ENCODE peak calls at places on chromosomes 16 and 17, in four cellular contexts. One of them, this sample, is unnamed.

GRCh38 chr16:87723224-87723619 is 42.6 kb downstream of the KLHDC4 start:
- DNase-seq in NCI-H1092 treated with DMSO at 0.1 percent for 48 hours: peak
- DNase-seq in stimulated activated CD4-positive, alpha-beta T cell treated with anti-CD3 and anti-CD28 coated beads, Interleukin-15, amount 100 ng/mL, for 1 hour: no peak
- DNase-seq in ACHN: peak
- DNase-seq in this sample: no peak

GRCh38 chr17:60398227-60398959 is 6.5 kb upstream of the USP32 start:
- DNase-seq in stimulated activated CD4-positive, alpha-beta T cell treated with anti-CD3 and anti-CD28 coated beads, Interleukin-15, amount 100 ng/mL, for 1 hour: no peak
- DNase-seq in ACHN: no peak
- DNase-seq in NCI-H1092 treated with DMSO at 0.1 percent for 48 hours: no peak
- DNase-seq in this sample: no peak

GRCh38 chr17:8729860-8730259 is 14.8 kb downstream of the CCDC42 start:
- DNase-seq in ACHN: no peak
- DNase-seq in stimulated activated CD4-positive, alpha-beta T cell treated with anti-CD3 and anti-CD28 coated beads, Interleukin-15, amount 100 ng/mL, for 1 hour: no peak
- DNase-seq in NCI-H1092 treated with DMSO at 0.1 percent for 48 hours: no peak
- DNase-seq in this sample: no peak

GRCh38 chr17:48244121-48244711 is 136.7 kb downstream of the SNX11 start:
- DNase-seq in ACHN: peak
- DNase-seq in stimulated activated CD4-positive, alpha-beta T cell treated with anti-CD3 and anti-CD28 coated beads, Interleukin-15, amount 100 ng/mL, for 1 hour: no peak
- DNase-seq in NCI-H1092 treated with DMSO at 0.1 percent for 48 hours: no peak
- DNase-seq in this sample: no peak

GRCh38 chr16:56967733-56968132 is 6.0 kb downstream of the CETP start:
- DNase-seq in NCI-H1092 treated with DMSO at 0.1 percent for 48 hours: no peak
- DNase-seq in stimulated activated CD4-positive, alpha-beta T cell treated with anti-CD3 and anti-CD28 coated beads, Interleukin-15, amount 100 ng/mL, for 1 hour: no peak
- DNase-seq in ACHN: no peak
- DNase-seq in this sample: peak

GRCh38 chr17:1315891-1316403 is 36.5 kb downstream of the TRARG1 start:
- DNase-seq in stimulated activated CD4-positive, alpha-beta T cell treated with anti-CD3 and anti-CD28 coated beads, Interleukin-15, amount 100 ng/mL, for 1 hour: no peak
- DNase-seq in ACHN: no peak
- DNase-seq in NCI-H1092 treated with DMSO at 0.1 percent for 48 hours: peak
- DNase-seq in this sample: no peak

GRCh38 chr16:26623442-26623841 is 443.3 kb upstream of the C16orf82 start:
- DNase-seq in stimulated activated CD4-positive, alpha-beta T cell treated with anti-CD3 and anti-CD28 coated beads, Interleukin-15, amount 100 ng/mL, for 1 hour: no peak
- DNase-seq in NCI-H1092 treated with DMSO at 0.1 percent for 48 hours: no peak
- DNase-seq in ACHN: no peak
- DNase-seq in this sample: no peak

GRCh38 chr16:70778901-70779309 is 22.1 kb downstream of the VAC14 start:
- DNase-seq in ACHN: no peak
- DNase-seq in NCI-H1092 treated with DMSO at 0.1 percent for 48 hours: peak
- DNase-seq in stimulated activated CD4-positive, alpha-beta T cell treated with anti-CD3 and anti-CD28 coated beads, Interleukin-15, amount 100 ng/mL, for 1 hour: no peak
- DNase-seq in this sample: no peak

GRCh38 chr17:44444735-44445105 is 55.3 kb upstream of the ITGA2B start:
- DNase-seq in NCI-H1092 treated with DMSO at 0.1 percent for 48 hours: no peak
- DNase-seq in ACHN: peak
- DNase-seq in stimulated activated CD4-positive, alpha-beta T cell treated with anti-CD3 and anti-CD28 coated beads, Interleukin-15, amount 100 ng/mL, for 1 hour: no peak
- DNase-seq in this sample: no peak

GRCh38 chr16:55955439-55955838 is 80.3 kb upstream of the CES5A start:
- DNase-seq in NCI-H1092 treated with DMSO at 0.1 percent for 48 hours: no peak
- DNase-seq in stimulated activated CD4-positive, alpha-beta T cell treated with anti-CD3 and anti-CD28 coated beads, Interleukin-15, amount 100 ng/mL, for 1 hour: no peak
- DNase-seq in ACHN: no peak
- DNase-seq in this sample: no peak

GRCh38 chr16:21708533-21709115 is 44.9 kb downstream of the OTOA start:
- DNase-seq in stimulated activated CD4-positive, alpha-beta T cell treated with anti-CD3 and anti-CD28 coated beads, Interleukin-15, amount 100 ng/mL, for 1 hour: peak
- DNase-seq in ACHN: peak
- DNase-seq in NCI-H1092 treated with DMSO at 0.1 percent for 48 hours: peak
- DNase-seq in this sample: peak

GRCh38 chr16:78102865-78103264 is 3.4 kb downstream of the WWOX start:
- DNase-seq in NCI-H1092 treated with DMSO at 0.1 percent for 48 hours: no peak
- DNase-seq in ACHN: no peak
- DNase-seq in stimulated activated CD4-positive, alpha-beta T cell treated with anti-CD3 and anti-CD28 coated beads, Interleukin-15, amount 100 ng/mL, for 1 hour: no peak
- DNase-seq in this sample: no peak

GRCh38 chr17:59007995-59008394 is 98.7 kb downstream of the TRIM37 start:
- DNase-seq in NCI-H1092 treated with DMSO at 0.1 percent for 48 hours: no peak
- DNase-seq in ACHN: no peak
- DNase-seq in stimulated activated CD4-positive, alpha-beta T cell treated with anti-CD3 and anti-CD28 coated beads, Interleukin-15, amount 100 ng/mL, for 1 hour: no peak
- DNase-seq in this sample: no peak

GRCh38 chr16:1333149-1333812 is at the start of gene BAIAP3:
- DNase-seq in ACHN: peak
- DNase-seq in NCI-H1092 treated with DMSO at 0.1 percent for 48 hours: no peak
- DNase-seq in stimulated activated CD4-positive, alpha-beta T cell treated with anti-CD3 and anti-CD28 coated beads, Interleukin-15, amount 100 ng/mL, for 1 hour: no peak
- DNase-seq in this sample: no peak

GRCh38 chr16:1089822-1090619 is 6.0 kb downstream of the C1QTNF8 start:
- DNase-seq in ACHN: no peak
- DNase-seq in NCI-H1092 treated with DMSO at 0.1 percent for 48 hours: no peak
- DNase-seq in stimulated activated CD4-positive, alpha-beta T cell treated with anti-CD3 and anti-CD28 coated beads, Interleukin-15, amount 100 ng/mL, for 1 hour: no peak
- DNase-seq in this sample: no peak

GRCh38 chr17:61589990-61590389 is 1.0 kb downstream of the NACA2 start:
- DNase-seq in NCI-H1092 treated with DMSO at 0.1 percent for 48 hours: no peak
- DNase-seq in ACHN: no peak
- DNase-seq in stimulated activated CD4-positive, alpha-beta T cell treated with anti-CD3 and anti-CD28 coated beads, Interleukin-15, amount 100 ng/mL, for 1 hour: no peak
- DNase-seq in this sample: no peak

GRCh38 chr17:10197721-10198508 is 491 bp downstream of the GAS7 start:
- DNase-seq in NCI-H1092 treated with DMSO at 0.1 percent for 48 hours: no peak
- DNase-seq in ACHN: no peak
- DNase-seq in stimulated activated CD4-positive, alpha-beta T cell treated with anti-CD3 and anti-CD28 coated beads, Interleukin-15, amount 100 ng/mL, for 1 hour: no peak
- DNase-seq in this sample: no peak

GRCh38 chr16:22625948-22626347 is 115.3 kb downstream of the NPIPB5 start:
- DNase-seq in stimulated activated CD4-positive, alpha-beta T cell treated with anti-CD3 and anti-CD28 coated beads, Interleukin-15, amount 100 ng/mL, for 1 hour: no peak
- DNase-seq in NCI-H1092 treated with DMSO at 0.1 percent for 48 hours: no peak
- DNase-seq in ACHN: no peak
- DNase-seq in this sample: no peak

GRCh38 chr16:4846503-4846900 is 586 bp downstream of the GLYR1 start:
- DNase-seq in NCI-H1092 treated with DMSO at 0.1 percent for 48 hours: no peak
- DNase-seq in ACHN: peak
- DNase-seq in stimulated activated CD4-positive, alpha-beta T cell treated with anti-CD3 and anti-CD28 coated beads, Interleukin-15, amount 100 ng/mL, for 1 hour: no peak
- DNase-seq in this sample: peak

GRCh38 chr17:55327225-55328088 is 62.7 kb downstream of the HLF start:
- DNase-seq in NCI-H1092 treated with DMSO at 0.1 percent for 48 hours: no peak
- DNase-seq in stimulated activated CD4-positive, alpha-beta T cell treated with anti-CD3 and anti-CD28 coated beads, Interleukin-15, amount 100 ng/mL, for 1 hour: no peak
- DNase-seq in ACHN: no peak
- DNase-seq in this sample: no peak

GRCh38 chr17:7513850-7514419 is 29.8 kb downstream of the POLR2A start:
- DNase-seq in ACHN: no peak
- DNase-seq in NCI-H1092 treated with DMSO at 0.1 percent for 48 hours: no peak
- DNase-seq in stimulated activated CD4-positive, alpha-beta T cell treated with anti-CD3 and anti-CD28 coated beads, Interleukin-15, amount 100 ng/mL, for 1 hour: no peak
- DNase-seq in this sample: no peak

GRCh38 chr17:50133028-50133768 is 3.2 kb upstream of the SAMD14 start:
- DNase-seq in NCI-H1092 treated with DMSO at 0.1 percent for 48 hours: no peak
- DNase-seq in ACHN: peak
- DNase-seq in stimulated activated CD4-positive, alpha-beta T cell treated with anti-CD3 and anti-CD28 coated beads, Interleukin-15, amount 100 ng/mL, for 1 hour: no peak
- DNase-seq in this sample: peak

GRCh38 chr17:81044764-81045589 is 10.0 kb downstream of the BAIAP2 start:
- DNase-seq in stimulated activated CD4-positive, alpha-beta T cell treated with anti-CD3 and anti-CD28 coated beads, Interleukin-15, amount 100 ng/mL, for 1 hour: no peak
- DNase-seq in NCI-H1092 treated with DMSO at 0.1 percent for 48 hours: peak
- DNase-seq in ACHN: peak
- DNase-seq in this sample: peak

GRCh38 chr17:65121368-65121767 is 15.8 kb upstream of the RGS9 start:
- DNase-seq in NCI-H1092 treated with DMSO at 0.1 percent for 48 hours: no peak
- DNase-seq in ACHN: no peak
- DNase-seq in stimulated activated CD4-positive, alpha-beta T cell treated with anti-CD3 and anti-CD28 coated beads, Interleukin-15, amount 100 ng/mL, for 1 hour: no peak
- DNase-seq in this sample: no peak

This sample was measured in left lobe of liver.